ENCODE peak calls at places on chromosome 17, in seven cellular contexts. H is right atrium auricular region, T is neural progenitor cell, L is ascending aorta, D is heart right ventricle, I is left ventricle myocardium inferior, A is iPS DF 6.9. W is an unnamed sample. For H3K4me1, the result is how much of the 10 kb centered on the place peaks cover.

GRCh38 chr17:65457635-65458257 is 103.7 kb downstream of the AXIN2 start:
- DNase-seq in L (no peak), D (no peak), T (no peak), A (no peak), I (no peak), H (no peak), W (no peak)

GRCh38 chr17:73091410-73091769 is 1.1 kb downstream of the SLC39A11 start:
- DNase-seq in D (no peak), L (no peak), H (no peak), I (no peak), T (no peak), A (no peak), W (no peak)

GRCh38 chr17:45227631-45228120 is 6.0 kb downstream of the FMNL1 start:
- DNase-seq in D (no peak), T (no peak), A (no peak), L (no peak), H (no peak), I (no peak), W (no peak)

GRCh38 chr17:11240841-11241610 is at the start of gene SHISA6:
- DNase-seq in A (no peak), H (no peak), T (peak), D (no peak), L (no peak), I (no peak), W (peak)

GRCh38 chr17:6713130-6713917 is at the start of gene SLC13A5:
- DNase-seq in D (peak), T (peak), H (peak), A (no peak), L (no peak), I (no peak), W (no peak)

GRCh38 chr17:66403846-66404597 is 101.6 kb downstream of the PRKCA start:
- DNase-seq in D (no peak), L (no peak), T (no peak), I (no peak), A (no peak), H (no peak), W (no peak)

GRCh38 chr17:21239680-21240374 is 13.4 kb downstream of the NATD1 start:
- DNase-seq in T (peak), I (no peak), A (no peak), D (no peak), L (no peak), H (no peak), W (no peak)

GRCh38 chr17:16977932-16978331 is 6.0 kb upstream of the TNFRSF13B start:
- DNase-seq in T (no peak), I (no peak), L (no peak), D (no peak), H (no peak), A (no peak), W (no peak)

GRCh38 chr17:55162556-55162946 is 102.2 kb upstream of the HLF start:
- DNase-seq in I (no peak), D (no peak), H (no peak), A (no peak), L (no peak), T (no peak), W (no peak)

GRCh38 chr17:47789611-47790520 is 31.7 kb downstream of the OSBPL7 start:
- DNase-seq in T (peak), H (peak), I (peak), A (peak), D (peak), L (no peak), W (no peak)

GRCh38 chr17:68238488-68238887 is 9.4 kb upstream of the AMZ2 start:
- DNase-seq in H (no peak), D (no peak), L (no peak), A (no peak), T (no peak), I (no peak), W (no peak)

GRCh38 chr17:76161619-76162222 is 20.7 kb upstream of the FOXJ1 start:
- DNase-seq in D (no peak), H (no peak), T (no peak), A (no peak), I (no peak), L (no peak), W (no peak)

GRCh38 chr17:77280304-77280910 is 139.6 kb downstream of the SEC14L1 start:
- DNase-seq in H (no peak), L (no peak), T (no peak), I (peak), D (no peak), A (no peak), W (no peak)

GRCh38 chr17:77282524-77283515 is 142.1 kb downstream of the SEC14L1 start:
- DNase-seq in I (no peak), T (peak), A (no peak), D (no peak), H (no peak), L (no peak), W (peak)

GRCh38 chr17:77284023-77284617 is 143.4 kb downstream of the SEC14L1 start:
- DNase-seq in D (no peak), A (no peak), T (no peak), I (no peak), H (no peak), L (no peak), W (no peak)

GRCh38 chr17:77281024-77281903 is 140.5 kb downstream of the SEC14L1 start:
- DNase-seq in H (no peak), A (no peak), I (peak), D (peak), L (no peak), T (peak), W (peak)

DNA sequence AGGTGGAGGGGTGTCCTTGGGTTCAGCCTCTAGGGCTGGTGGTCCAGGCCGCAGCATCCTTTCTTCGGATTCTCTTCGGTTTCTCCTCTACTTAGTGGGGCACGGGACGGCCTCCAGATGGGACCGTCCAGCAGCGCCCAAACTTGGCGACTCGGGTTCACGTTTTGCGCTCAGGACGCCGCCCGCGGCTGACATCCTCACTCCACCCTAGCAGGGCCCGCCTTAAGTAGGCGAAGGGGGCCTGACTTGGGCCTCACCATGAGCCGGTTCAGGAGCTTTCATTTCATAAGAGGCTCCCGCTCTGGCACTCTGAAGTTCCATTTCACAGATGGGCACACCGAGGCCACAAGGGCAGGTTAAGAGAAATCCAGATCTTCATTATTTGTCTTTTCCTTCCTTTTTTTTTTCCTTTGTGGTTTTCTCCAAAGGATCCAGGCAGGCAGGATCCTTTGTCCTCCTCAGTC is 141.2 kb downstream of the SEC14L1 start:
- DNase-seq in H (no peak), D (no peak), L (no peak), T (peak), I (no peak), A (no peak), W (no peak)
- H3K4me1 ChIP-seq in H (under half), D (under half), L (under half), T (under half), I (under half), A (under half), W (under half)

GRCh38 chr17:2144701-2145100 is 89.8 kb downstream of the HIC1 start:
- DNase-seq in D (no peak), A (no peak), I (no peak), H (no peak), L (no peak), T (no peak), W (no peak)
- H3K4me1 ChIP-seq in D (under half), A (under half), I (under half), H (under half), L (under half), T (under half), W (under half)

DNA sequence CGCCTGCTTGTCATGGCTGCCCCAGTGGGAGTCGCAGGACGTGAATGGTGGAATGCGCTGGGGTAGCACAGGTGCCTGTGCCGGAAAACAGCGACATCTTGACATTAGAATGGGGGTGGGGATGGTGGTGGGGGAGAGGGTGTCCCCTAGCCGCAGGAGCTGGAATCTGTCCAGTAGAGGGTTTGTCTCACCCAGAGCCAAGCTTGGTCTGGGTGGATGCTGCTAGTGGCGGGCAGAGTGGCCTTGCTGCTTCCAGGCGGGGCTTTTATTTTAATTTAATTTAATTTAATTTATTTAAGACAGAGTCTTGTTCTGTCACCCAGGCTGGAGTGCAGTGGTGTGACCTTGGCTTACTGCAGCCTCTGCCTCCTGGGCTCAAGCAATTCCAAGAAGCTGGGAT is 7.7 kb downstream of the BAIAP2 start:
- DNase-seq in A (no peak), D (no peak), T (no peak), H (no peak), L (no peak), I (no peak), W (no peak)
- H3K4me1 ChIP-seq in A (under half), D (half or more), T (under half), H (under half), L (under half), I (half or more), W (under half)

DNA sequence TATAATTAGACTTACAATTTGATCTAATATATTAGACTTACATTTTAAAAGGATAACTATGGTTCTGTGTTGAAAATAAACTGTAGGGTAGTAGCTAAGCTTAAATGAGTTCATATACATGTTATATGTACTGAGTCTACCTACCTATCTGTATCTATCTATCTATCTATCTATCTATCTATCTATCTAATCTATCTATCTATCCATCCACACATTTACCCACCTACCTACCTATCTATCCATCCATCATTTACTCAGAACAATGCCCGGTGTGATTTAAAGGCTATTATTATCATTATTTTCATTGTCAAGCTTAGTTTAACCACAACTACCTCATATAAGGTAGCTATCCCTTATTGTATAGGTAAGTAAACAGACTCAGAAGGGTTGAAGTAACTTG is 7.0 kb downstream of the KRT10 start:
- DNase-seq in I (no peak), T (no peak), A (no peak), H (no peak), D (no peak), L (no peak), W (no peak)
- H3K4me1 ChIP-seq in I (under half), T (under half), A (under half), H (under half), D (under half), L (under half), W (under half)

DNA sequence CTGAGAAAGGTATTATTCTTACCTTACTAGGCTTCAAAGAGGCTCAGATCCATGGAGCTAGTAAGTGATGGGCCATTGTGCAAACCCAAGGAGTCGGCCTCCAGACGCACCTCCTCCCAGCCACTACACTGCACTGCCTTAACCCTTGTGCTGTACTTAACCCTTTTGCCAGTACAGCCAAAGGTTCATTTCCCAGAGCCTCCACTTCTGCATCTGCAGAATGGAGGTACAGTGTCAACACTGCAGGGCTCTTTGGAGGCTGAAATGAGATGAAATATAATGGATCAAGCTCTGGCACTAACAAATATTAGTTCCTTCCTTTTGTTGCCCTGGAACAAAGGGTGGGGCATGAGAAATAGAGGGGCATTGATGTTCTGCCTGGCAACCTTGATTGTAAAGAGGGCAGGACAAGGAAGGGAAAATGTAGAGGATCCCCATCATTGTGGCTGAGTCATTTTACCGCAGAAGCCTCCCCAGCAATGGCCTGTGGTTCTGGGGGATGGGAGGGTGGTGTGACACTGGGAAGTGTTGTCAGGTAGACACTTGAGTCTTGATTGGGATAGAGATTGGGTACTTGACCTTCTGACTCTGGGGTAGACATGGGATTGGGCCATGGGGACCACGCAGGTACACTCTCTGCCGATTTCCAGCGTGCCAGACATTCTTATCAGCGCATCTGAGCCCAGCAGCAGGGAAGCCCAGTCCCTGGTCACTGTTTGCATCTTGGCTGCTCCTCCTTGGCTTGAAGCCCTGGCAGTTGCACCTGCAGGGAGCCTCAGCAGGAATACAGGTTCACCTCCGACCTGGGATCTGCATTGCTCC is 84.0 kb downstream of the MSI2 start:
- DNase-seq in H (no peak), D (no peak), T (no peak), L (no peak), A (no peak), I (no peak), W (no peak)
- H3K4me1 ChIP-seq in H (under half), D (under half), T (half or more), L (under half), A (under half), I (half or more), W (under half)

GRCh38 chr17:39212200-39212810 is 12.2 kb downstream of the RPL19 start:
- DNase-seq in L (no peak), H (no peak), T (no peak), D (no peak), A (no peak), I (no peak), W (no peak)

GRCh38 chr17:39208893-39209292 is 8.8 kb downstream of the RPL19 start:
- DNase-seq in A (no peak), D (no peak), T (peak), H (no peak), I (no peak), L (no peak), W (no peak)

GRCh38 chr17:39210093-39210434 is 10.0 kb downstream of the RPL19 start:
- DNase-seq in A (no peak), I (no peak), T (no peak), L (no peak), D (no peak), H (no peak), W (no peak)

GRCh38 chr17:39208136-39208535 is 8.1 kb downstream of the RPL19 start:
- DNase-seq in H (no peak), L (no peak), D (no peak), T (no peak), I (no peak), A (no peak), W (no peak)

DNA sequence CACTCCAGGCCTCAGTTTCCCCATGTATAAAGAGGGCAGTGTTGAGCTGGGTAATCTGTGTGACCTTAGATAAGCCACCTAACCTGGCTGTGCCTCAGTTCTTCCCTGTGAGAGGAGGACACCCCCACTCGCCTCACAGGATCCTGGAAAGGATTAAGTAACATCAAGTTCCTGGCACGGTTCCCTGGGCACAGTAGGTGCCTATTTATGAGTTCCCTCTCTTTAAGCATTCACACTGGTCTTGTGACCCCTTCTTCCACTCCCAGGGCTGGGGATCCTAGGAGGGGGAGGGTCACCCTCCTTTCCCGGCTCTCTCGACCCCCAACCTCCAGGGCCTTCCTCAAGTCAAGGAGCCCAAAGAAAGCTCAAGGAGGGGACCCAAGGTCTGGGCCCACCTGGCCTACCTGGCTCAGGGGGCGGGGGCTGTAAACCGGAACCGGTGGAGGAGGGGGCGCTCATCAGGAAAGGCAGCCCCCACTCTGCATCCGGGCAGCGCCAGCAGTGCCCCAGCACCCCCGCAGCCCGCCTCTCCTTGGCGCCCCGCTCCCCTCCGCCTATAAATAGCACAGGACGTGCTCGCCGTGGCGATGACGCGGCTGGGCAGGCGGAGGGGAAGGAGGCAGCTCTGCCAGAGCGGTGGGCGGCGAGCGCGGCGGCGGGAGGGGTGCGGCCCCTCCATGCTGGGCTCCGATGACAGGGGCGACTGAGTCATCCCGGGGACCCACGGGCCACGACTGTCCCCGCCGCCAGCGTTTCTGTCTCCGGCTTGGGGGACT is 9.4 kb downstream of the RPL19 start:
- DNase-seq in A (no peak), H (peak), T (peak), I (peak), D (peak), L (peak), W (peak)
- H3K4me1 ChIP-seq in A (under half), H (under half), T (under half), I (under half), D (under half), L (under half), W (under half)

DNA sequence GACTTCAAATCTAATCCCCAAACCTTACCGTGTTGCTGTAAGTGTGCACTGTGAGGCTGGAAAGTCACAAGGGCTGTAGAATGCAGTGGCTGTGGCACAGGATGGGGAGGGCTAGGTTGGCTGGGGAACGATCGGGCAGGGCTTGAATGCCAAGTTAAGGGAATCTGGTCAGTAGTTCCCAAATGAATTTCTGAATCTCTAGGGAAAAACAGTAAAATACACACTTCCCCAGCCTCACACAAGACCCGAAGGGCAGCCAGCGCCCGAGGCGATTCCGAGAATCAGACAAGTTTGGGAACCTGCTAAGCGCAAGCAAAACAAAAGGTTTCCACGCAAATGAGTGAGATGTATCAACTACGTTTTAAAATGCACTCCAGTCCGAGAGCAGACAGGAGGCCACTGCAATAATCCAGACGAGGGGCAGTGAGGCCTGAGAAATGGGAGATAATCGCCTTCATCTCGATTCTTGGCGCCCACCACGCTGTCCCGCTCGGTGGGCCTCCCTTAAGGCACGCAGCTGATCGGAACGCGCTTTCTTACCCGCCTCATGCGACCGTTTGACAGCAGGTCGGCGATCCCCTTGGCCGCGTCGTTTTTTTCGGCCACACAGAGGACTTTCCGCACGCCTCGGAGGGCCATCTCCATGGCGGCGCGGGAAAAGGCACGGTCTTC is 599 bp downstream of the TOP3A start:
- DNase-seq in L (no peak), A (no peak), D (peak), T (peak), I (no peak), H (no peak), W (no peak)
- H3K4me1 ChIP-seq in L (under half), A (under half), D (half or more), T (under half), I (half or more), H (under half), W (under half)

GRCh38 chr17:2344528-2344927 is 7.2 kb downstream of the SGSM2 start:
- DNase-seq in I (no peak), A (no peak), T (no peak), D (no peak), L (no peak), H (no peak), W (no peak)
- H3K4me1 ChIP-seq in I (under half), A (under half), T (under half), D (under half), L (under half), H (under half), W (under half)

DNA sequence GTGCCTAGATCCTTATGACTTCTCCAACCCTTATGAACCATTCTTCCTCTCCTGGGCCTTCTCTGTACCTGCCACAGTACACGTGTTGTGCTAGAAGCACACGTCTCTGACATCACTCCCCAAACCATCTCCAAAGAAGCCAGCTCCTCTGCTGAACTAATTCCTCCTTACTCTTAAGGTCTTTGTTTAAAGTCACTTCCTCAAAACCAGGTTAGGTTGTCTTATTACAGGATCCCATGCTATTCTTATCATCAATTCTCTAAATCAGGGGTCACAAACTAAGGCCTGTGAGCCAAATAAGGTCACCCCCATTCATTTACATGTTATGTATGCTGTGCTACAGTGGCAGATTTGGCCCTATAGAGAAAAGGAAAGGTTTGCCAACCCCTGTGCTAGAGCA is 4.0 kb downstream of the SUPT6H start:
- DNase-seq in H (no peak), A (no peak), L (no peak), T (no peak), I (no peak), D (no peak), W (no peak)
- H3K4me1 ChIP-seq in H (under half), A (under half), L (under half), T (under half), I (half or more), D (under half), W (under half)

W was measured in pancreas.